ENCODE peak calls at places on chromosome 6, in four cellular contexts. V is NCI-H2081; O is NCI-H1694 treated with DMSO at 0.1 percent for 48 hours; B is stimulated activated CD4-positive, alpha-beta T cell treated with anti-CD3 and anti-CD28 coated beads, Interleukin-1b, Interleukin-23, amount 100 ng/mL, for 48 hours. H is an unnamed sample.

GRCh38 chr6:34324738-34325444 is 67.6 kb downstream of the NUDT3 start:
- DNase-seq in V (no peak), B (no peak), O (no peak), H (no peak)

GRCh38 chr6:112298021-112298745 is 43.8 kb upstream of the LAMA4 start:
- DNase-seq in V (no peak), B (no peak), O (no peak), H (no peak)

GRCh38 chr6:3273707-3274521 is 15.2 kb downstream of the PSMG4 start:
- DNase-seq in V (no peak), B (no peak), O (no peak), H (no peak)

GRCh38 chr6:52994031-52994788 is 874 bp downstream of the GSTA4 start:
- DNase-seq in B (no peak), O (peak), V (peak), H (peak)

GRCh38 chr6:168070804-168071203 is 8.2 kb downstream of the FRMD1 start:
- DNase-seq in V (no peak), B (no peak), O (no peak), H (no peak)

GRCh38 chr6:38279423-38279822 is 360.3 kb downstream of the BTBD9 start:
- DNase-seq in B (no peak), V (no peak), O (no peak), H (no peak)

GRCh38 chr6:106885659-106886058 is 88.9 kb downstream of the CD24 start:
- DNase-seq in V (no peak), O (no peak), B (no peak), H (no peak)

GRCh38 chr6:132063204-132063603 is 112.0 kb upstream of the CCN2 start:
- DNase-seq in O (no peak), B (no peak), V (no peak), H (no peak)

GRCh38 chr6:168756009-168756634 is 315.1 kb downstream of the SMOC2 start:
- DNase-seq in O (no peak), V (no peak), B (no peak), H (no peak)

GRCh38 chr6:138847884-138848283 is 52.0 kb downstream of the ECT2L start:
- DNase-seq in B (no peak), O (no peak), V (no peak), H (no peak)

GRCh38 chr6:119105262-119105661 is 26.8 kb upstream of the FAM184A start:
- DNase-seq in V (no peak), B (peak), O (no peak), H (no peak)

GRCh38 chr6:25142506-25142905 is 136.7 kb upstream of the CARMIL1 start:
- DNase-seq in V (no peak), B (no peak), O (no peak), H (no peak)

GRCh38 chr6:100846276-100846675 is 34.9 kb downstream of the ASCC3 start:
- DNase-seq in B (no peak), V (peak), O (no peak), H (peak)

GRCh38 chr6:159832941-159833340 is 32.9 kb downstream of the PNLDC1 start:
- DNase-seq in O (no peak), V (no peak), B (no peak), H (no peak)

GRCh38 chr6:102553214-102553613 is 1159.7 kb downstream of the GRIK2 start:
- DNase-seq in V (no peak), B (no peak), O (no peak), H (no peak)

GRCh38 chr6:85329193-85329592 is 120.7 kb upstream of the NT5E start:
- DNase-seq in O (no peak), B (no peak), V (no peak), H (no peak)

GRCh38 chr6:149425224-149425623 is 25.2 kb downstream of the SUMO4 start:
- DNase-seq in B (no peak), O (no peak), V (no peak), H (no peak)

GRCh38 chr6:102485480-102485879 is 1092.0 kb downstream of the GRIK2 start:
- DNase-seq in O (peak), B (no peak), V (no peak), H (no peak)

GRCh38 chr6:14924126-14925024 is 321.5 kb upstream of the JARID2 start:
- DNase-seq in B (no peak), V (peak), O (peak), H (no peak)

GRCh38 chr6:148700713-148701392 is 46.0 kb upstream of the UST start:
- DNase-seq in B (no peak), O (no peak), V (no peak), H (no peak)

GRCh38 chr6:125546827-125547226 is 202.6 kb upstream of the HEY2 start:
- DNase-seq in B (no peak), O (no peak), V (no peak), H (no peak)

GRCh38 chr6:139490482-139490881 is 116.0 kb upstream of the CITED2 start:
- DNase-seq in B (no peak), O (no peak), V (no peak), H (no peak)

GRCh38 chr6:122730775-122731386 is 48.6 kb upstream of the FABP7 start:
- DNase-seq in B (no peak), O (peak), V (no peak), H (peak)

GRCh38 chr6:78947962-78948361 is 80.6 kb downstream of the IRAK1BP1 start:
- DNase-seq in B (no peak), O (no peak), V (no peak), H (no peak)

GRCh38 chr6:88813045-88813444 is 150.4 kb downstream of the RNGTT start:
- DNase-seq in B (no peak), V (peak), O (no peak), H (no peak)

GRCh38 chr6:71279321-71279720 is 9.3 kb upstream of the OGFRL1 start:
- DNase-seq in V (no peak), B (no peak), O (no peak), H (no peak)

GRCh38 chr6:170102582-170103481 is 188.0 kb downstream of the DLL1 start:
- DNase-seq in B (no peak), O (no peak), V (no peak), H (no peak)

GRCh38 chr6:17630511-17631073 is 30.5 kb downstream of the FAM8A1 start:
- DNase-seq in V (no peak), B (no peak), O (no peak), H (no peak)

GRCh38 chr6:27332692-27333641 is 20.9 kb upstream of the POM121L2 start:
- DNase-seq in B (peak), V (peak), O (peak), H (no peak)

GRCh38 chr6:139338845-139339244 is 35.6 kb downstream of the CITED2 start:
- DNase-seq in B (no peak), O (no peak), V (no peak), H (peak)

GRCh38 chr6:118171852-118172251 is 264.8 kb downstream of the SLC35F1 start:
- DNase-seq in V (no peak), B (no peak), O (no peak), H (no peak)

GRCh38 chr6:34056301-34056700 is 89.6 kb downstream of the GRM4 start:
- DNase-seq in V (no peak), O (no peak), B (no peak), H (no peak)

GRCh38 chr6:26216886-26217713 is 129.9 kb downstream of the HFE start:
- DNase-seq in V (peak), B (peak), O (no peak), H (no peak)

GRCh38 chr6:151018911-151019795 is 153.7 kb downstream of the MTHFD1L start:
- DNase-seq in O (no peak), V (no peak), B (no peak), H (no peak)

GRCh38 chr6:19538086-19538485 is 299.1 kb upstream of the ID4 start:
- DNase-seq in B (no peak), O (no peak), V (peak), H (no peak)

GRCh38 chr6:153215242-153215641 is 84.2 kb upstream of the RGS17 start:
- DNase-seq in O (no peak), B (no peak), V (no peak), H (peak)

GRCh38 chr6:17938885-17939284 is 48.5 kb downstream of the KIF13A start:
- DNase-seq in O (no peak), V (no peak), B (no peak), H (no peak)